ENCODE peak calls at places on chromosomes 2 and 18, in seven cellular contexts. A is spleen; B is colonic mucosa; Y is HFF-Myc; V is PC-9; R is BJ; I is CD8-positive, alpha-beta T cell. S is an unnamed sample.

GRCh38 chr2:178498137-178498536 is 17.9 kb downstream of the PLEKHA3 start:
- DNase-seq in B (no peak), Y (no peak), R (no peak), A (no peak), I (no peak), V (no peak), S (no peak)

GRCh38 chr2:111678161-111678560 is 205.8 kb downstream of the ANAPC1 start:
- DNase-seq in I (no peak), A (no peak), R (no peak), Y (no peak), V (no peak), B (no peak), S (no peak)

GRCh38 chr2:69190743-69191425 is 177.9 kb downstream of the ANTXR1 start:
- DNase-seq in Y (no peak), V (no peak), R (no peak), A (no peak), B (no peak), I (no peak), S (no peak)

GRCh38 chr18:58186258-58186948 is 142.4 kb downstream of the NEDD4L start:
- DNase-seq in B (peak; percentile 39), R (peak; percentile 52), I (no peak), V (peak; percentile 73), Y (peak; percentile 51), A (no peak), S (peak; percentile 89)

GRCh38 chr2:112253261-112253807 is 1.5 kb downstream of the ZC3H8 start:
- DNase-seq in A (no peak), I (no peak), V (no peak), B (no peak), Y (no peak), R (no peak), S (no peak)

GRCh38 chr2:29753676-29754444 is 167.5 kb downstream of the ALK start:
- DNase-seq in R (no peak), I (no peak), A (no peak), V (no peak), B (no peak), Y (no peak), S (no peak)

GRCh38 chr18:49020621-49021021 is 69.9 kb upstream of the SMAD7 start:
- DNase-seq in R (no peak), V (peak; percentile 14), B (peak; percentile 22), A (no peak), Y (no peak), I (no peak), S (no peak)

GRCh38 chr2:151051584-151052220 is 210.0 kb downstream of the RBM43 start:
- DNase-seq in B (peak; percentile 23), I (no peak), A (no peak), Y (no peak), R (no peak), V (peak; percentile 12), S (no peak)

GRCh38 chr2:27442282-27442980 is at the start of gene KRTCAP3:
- DNase-seq in B (peak; percentile 84), I (peak; percentile 15), A (peak; percentile 88), R (no peak), Y (no peak), V (peak; percentile 86), S (no peak)

GRCh38 chr2:132416996-132417395 is 391 bp downstream of the GPR39 start:
- DNase-seq in V (no peak), Y (no peak), B (peak; percentile 72), I (no peak), A (no peak), R (no peak), S (no peak)

GRCh38 chr18:23094411-23095165 is 40.7 kb upstream of the CABLES1 start:
- DNase-seq in A (peak; percentile 40), V (no peak), I (no peak), B (no peak), R (no peak), Y (no peak), S (no peak)

GRCh38 chr18:48975221-48975816 is 24.6 kb upstream of the SMAD7 start:
- DNase-seq in V (no peak), Y (no peak), A (no peak), I (no peak), R (no peak), B (no peak), S (no peak)

GRCh38 chr2:233414777-233415570 is 60.7 kb downstream of the DGKD start:
- DNase-seq in B (peak; percentile 48), R (no peak), V (peak; percentile 83), A (no peak), I (no peak), Y (no peak), S (no peak)

GRCh38 chr18:55587341-55588000 is 521 bp downstream of the TCF4 start:
- DNase-seq in B (peak; percentile 18), I (no peak), A (no peak), V (no peak), R (no peak), Y (peak; percentile 32), S (no peak)

GRCh38 chr2:212249451-212249850 is 289.2 kb downstream of the ERBB4 start:
- DNase-seq in A (no peak), B (no peak), Y (no peak), I (no peak), V (no peak), R (no peak), S (no peak)
- TF ChIP-seq CTCF in A (no peak), B (no peak), Y (no peak), I (no peak), V (peak; percentile 40), R (no peak), S (peak; percentile 65)

DNA sequence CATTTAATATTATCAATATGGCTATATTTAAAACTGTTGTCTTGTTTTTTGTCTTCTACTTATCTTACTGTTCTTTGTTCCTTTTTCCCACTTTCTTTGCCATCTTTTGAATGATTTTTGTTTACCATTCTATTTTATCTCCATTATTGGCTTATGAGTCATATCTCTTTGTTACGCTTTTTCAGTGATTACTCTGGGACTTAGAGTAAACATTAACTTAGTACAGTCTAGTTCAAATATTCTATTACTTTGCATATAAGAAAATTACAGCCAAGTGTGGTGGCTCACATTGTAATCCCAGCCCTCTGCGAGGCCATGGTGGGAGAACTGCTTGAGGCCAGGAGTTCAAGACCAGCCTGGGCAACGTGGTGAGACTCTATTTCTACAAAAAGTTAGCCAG is 26.1 kb downstream of the ADCY3 start:
- DNase-seq in Y (no peak), B (no peak), A (no peak), R (no peak), I (no peak), V (no peak), S (no peak)
- H3K4me3 ChIP-seq in Y (no peak overlapping the region), B (no peak overlapping the region), A (no peak overlapping the region), R (no peak overlapping the region), I (no peak overlapping the region), V (no peak overlapping the region), S (no peak overlapping the region)

GRCh38 chr2:67733517-67733916 is 329.3 kb downstream of the C1D start:
- DNase-seq in V (peak; percentile 5), R (no peak), A (peak; percentile 59), I (no peak), Y (no peak), B (no peak), S (no peak)
- TF ChIP-seq CTCF in V (peak; percentile 43), R (peak; percentile 58), A (peak; percentile 34), I (no peak), Y (peak; percentile 71), B (no peak), S (peak; percentile 74)

DNA sequence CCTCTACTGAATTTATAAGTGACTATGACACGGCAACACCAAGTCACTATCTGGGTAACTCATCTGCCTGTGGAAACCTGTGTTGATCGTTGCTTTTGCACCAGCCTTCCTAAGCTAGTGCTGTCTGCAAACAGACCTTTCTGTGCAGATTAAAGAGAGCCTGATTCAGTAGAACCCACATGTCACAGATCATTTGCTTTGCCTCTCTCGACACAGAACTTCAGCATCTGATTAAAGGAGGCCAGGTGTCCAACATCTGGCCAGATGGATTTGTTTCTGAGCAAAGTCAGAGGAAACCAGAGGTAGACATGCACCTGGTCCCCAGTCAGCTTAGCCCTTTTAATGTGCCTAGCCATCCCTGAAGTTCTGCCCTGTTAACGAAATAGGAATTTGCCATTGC is 15.0 kb upstream of the TTR start:
- DNase-seq in Y (no peak), A (no peak), I (no peak), V (no peak), B (no peak), R (no peak), S (no peak)
- H3K4me3 ChIP-seq in Y (no peak overlapping the region), A (no peak overlapping the region), I (no peak overlapping the region), V (no peak overlapping the region), B (no peak overlapping the region), R (no peak overlapping the region), S (no peak overlapping the region)

GRCh38 chr18:44178476-44178875 is 502.2 kb upstream of the SETBP1 start:
- DNase-seq in A (no peak), V (no peak), B (peak; percentile 18), Y (no peak), R (no peak), I (no peak), S (no peak)

GRCh38 chr18:44181951-44182350 is 498.7 kb upstream of the SETBP1 start:
- DNase-seq in V (no peak), Y (no peak), R (no peak), B (no peak), I (no peak), A (no peak), S (no peak)

GRCh38 chr18:44182363-44182762 is 498.3 kb upstream of the SETBP1 start:
- DNase-seq in I (no peak), V (no peak), R (no peak), B (no peak), A (no peak), Y (no peak), S (no peak)

GRCh38 chr18:44179693-44180092 is 501.0 kb upstream of the SETBP1 start:
- DNase-seq in Y (no peak), I (no peak), B (no peak), V (no peak), A (peak; percentile 23), R (no peak), S (no peak)

GRCh38 chr18:44180683-44181082 is 500.0 kb upstream of the SETBP1 start:
- DNase-seq in I (no peak), R (no peak), V (no peak), B (no peak), Y (no peak), A (no peak), S (no peak)
- TF ChIP-seq CTCF in I (no peak), R (no peak), V (no peak), B (no peak), Y (no peak), A (no peak), S (no peak)

DNA sequence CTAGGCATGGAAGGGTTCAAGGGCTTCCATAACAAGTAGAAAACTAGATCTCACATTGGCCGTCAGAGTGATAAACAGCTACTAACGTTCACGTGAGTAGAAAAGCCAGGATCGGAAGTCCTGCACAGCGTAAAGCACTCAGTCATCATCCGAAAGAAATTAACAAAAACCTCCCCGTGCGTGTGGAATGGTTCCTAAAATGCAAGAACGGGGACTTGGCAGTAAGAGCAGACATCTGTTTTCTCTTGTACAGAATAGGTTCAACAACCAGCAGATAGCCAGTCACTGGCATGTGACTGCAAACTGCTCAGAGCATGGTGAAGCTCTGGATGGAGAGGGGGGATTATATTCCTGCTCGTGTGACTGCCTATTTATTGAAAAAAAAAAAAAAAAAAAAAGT is 106.9 kb upstream of the ITGB6 start:
- DNase-seq in A (no peak), I (no peak), R (peak; percentile 95), Y (peak; percentile 78), B (no peak), V (no peak), S (peak; percentile 67)
- H3K4me3 ChIP-seq in A (no peak overlapping the region), I (no peak overlapping the region), R (no peak overlapping the region), Y (no peak overlapping the region), B (no peak overlapping the region), V (no peak overlapping the region), S (no peak overlapping the region)

S was measured in retinal pigment epithelial cell.